ENCODE peak calls at places on chromosomes 16 and 17, in seven cellular contexts. One of them, this sample, is unnamed.

GRCh38 chr16:17026600-17027242 is 444.0 kb downstream of the XYLT1 start:
- DNase-seq in HCT116: no peak
- DNase-seq in A549: no peak
- DNase-seq in heart left ventricle: no peak
- DNase-seq in IMR-90: no peak
- DNase-seq in Peyer's patch: peak; percentile 73
- DNase-seq in lower leg skin: no peak
- DNase-seq in this sample: no peak

GRCh38 chr17:7589891-7590611 is at the start of gene SOX15:
- DNase-seq in heart left ventricle: no peak
- DNase-seq in IMR-90: peak; percentile 57
- DNase-seq in HCT116: no peak
- DNase-seq in A549: no peak
- DNase-seq in lower leg skin: no peak
- DNase-seq in Peyer's patch: no peak
- DNase-seq in this sample: no peak

GRCh38 chr16:56847173-56847948 is 17.6 kb upstream of the SLC12A3 start:
- DNase-seq in A549: no peak
- DNase-seq in IMR-90: no peak
- DNase-seq in HCT116: no peak
- DNase-seq in Peyer's patch: peak; percentile 53
- DNase-seq in heart left ventricle: no peak
- DNase-seq in lower leg skin: no peak
- DNase-seq in this sample: no peak

GRCh38 chr17:64972611-64973010 is 53.3 kb upstream of the LRRC37A3 start:
- DNase-seq in HCT116: no peak
- DNase-seq in A549: no peak
- DNase-seq in heart left ventricle: no peak
- DNase-seq in IMR-90: no peak
- DNase-seq in Peyer's patch: no peak
- DNase-seq in lower leg skin: no peak
- DNase-seq in this sample: no peak

GRCh38 chr16:73060216-73060615 is 12.3 kb upstream of the ZFHX3 start:
- DNase-seq in heart left ventricle: no peak
- DNase-seq in IMR-90: no peak
- DNase-seq in lower leg skin: no peak
- DNase-seq in HCT116: no peak
- DNase-seq in A549: no peak
- DNase-seq in Peyer's patch: peak; percentile 3
- DNase-seq in this sample: no peak

GRCh38 chr17:9842057-9842758 is 16.5 kb downstream of the GLP2R start:
- DNase-seq in A549: peak; percentile 65
- DNase-seq in IMR-90: peak; percentile 77
- DNase-seq in heart left ventricle: peak; percentile 68
- DNase-seq in lower leg skin: peak; percentile 60
- DNase-seq in Peyer's patch: peak; percentile 54
- DNase-seq in HCT116: no peak
- DNase-seq in this sample: peak; percentile 22

GRCh38 chr16:74439685-74440084 is 18.4 kb upstream of the CLEC18B start:
- DNase-seq in A549: no peak
- DNase-seq in IMR-90: no peak
- DNase-seq in Peyer's patch: no peak
- DNase-seq in lower leg skin: no peak
- DNase-seq in heart left ventricle: no peak
- DNase-seq in HCT116: no peak
- DNase-seq in this sample: peak; percentile 29

GRCh38 chr17:28807925-28808641 is 34.5 kb downstream of the FAM222B start:
- DNase-seq in A549: peak; percentile 57
- DNase-seq in heart left ventricle: no peak
- DNase-seq in Peyer's patch: no peak
- DNase-seq in lower leg skin: peak; percentile 32
- DNase-seq in HCT116: peak; percentile 69
- DNase-seq in IMR-90: peak; percentile 92
- DNase-seq in this sample: no peak

GRCh38 chr17:5500247-5500803 is 14.0 kb downstream of the MIS12 start:
- DNase-seq in A549: no peak
- DNase-seq in Peyer's patch: no peak
- DNase-seq in lower leg skin: no peak
- DNase-seq in heart left ventricle: no peak
- DNase-seq in IMR-90: peak; percentile 12
- DNase-seq in HCT116: no peak
- DNase-seq in this sample: no peak

GRCh38 chr16:66116163-66116792 is 250.2 kb upstream of the CDH5 start:
- DNase-seq in lower leg skin: no peak
- DNase-seq in HCT116: no peak
- DNase-seq in heart left ventricle: no peak
- DNase-seq in IMR-90: peak; percentile 69
- DNase-seq in Peyer's patch: no peak
- DNase-seq in A549: no peak
- DNase-seq in this sample: no peak

GRCh38 chr17:17691468-17692263 is 10.4 kb downstream of the RAI1 start:
- DNase-seq in lower leg skin: no peak
- DNase-seq in A549: no peak
- DNase-seq in Peyer's patch: no peak
- DNase-seq in heart left ventricle: no peak
- DNase-seq in IMR-90: no peak
- DNase-seq in HCT116: no peak
- DNase-seq in this sample: peak; percentile 56

GRCh38 chr17:29918922-29919856 is 10.8 kb downstream of the SSH2 start:
- DNase-seq in A549: no peak
- DNase-seq in Peyer's patch: no peak
- DNase-seq in IMR-90: peak; percentile 58
- DNase-seq in heart left ventricle: no peak
- DNase-seq in lower leg skin: no peak
- DNase-seq in HCT116: no peak
- DNase-seq in this sample: no peak

GRCh38 chr16:15897386-15897785 is 9.0 kb upstream of the CEP20 start:
- DNase-seq in lower leg skin: no peak
- DNase-seq in A549: no peak
- DNase-seq in heart left ventricle: no peak
- DNase-seq in IMR-90: no peak
- DNase-seq in HCT116: no peak
- DNase-seq in Peyer's patch: peak; percentile 33
- DNase-seq in this sample: no peak

GRCh38 chr17:21282231-21282630 is 2.3 kb upstream of the MAP2K3 start:
- DNase-seq in A549: peak; percentile 93
- DNase-seq in lower leg skin: peak; percentile 48
- DNase-seq in HCT116: peak; percentile 67
- DNase-seq in IMR-90: peak; percentile 98
- DNase-seq in Peyer's patch: no peak
- DNase-seq in heart left ventricle: peak; percentile 74
- DNase-seq in this sample: no peak

GRCh38 chr17:41340934-41341861 is 9.4 kb downstream of the KRT33A start:
- DNase-seq in heart left ventricle: no peak
- DNase-seq in IMR-90: no peak
- DNase-seq in A549: no peak
- DNase-seq in HCT116: no peak
- DNase-seq in Peyer's patch: no peak
- DNase-seq in lower leg skin: no peak
- DNase-seq in this sample: no peak

GRCh38 chr17:1147664-1148063 is 32.1 kb downstream of the ABR start:
- DNase-seq in A549: peak; percentile 87
- DNase-seq in IMR-90: peak; percentile 43
- DNase-seq in Peyer's patch: peak; percentile 87
- DNase-seq in lower leg skin: peak; percentile 38
- DNase-seq in heart left ventricle: peak; percentile 67
- DNase-seq in HCT116: peak; percentile 71
- DNase-seq in this sample: peak; percentile 19
- TF ChIP-seq POLR2A in A549: no peak
- TF ChIP-seq POLR2A in IMR-90: no peak
- TF ChIP-seq POLR2A in Peyer's patch: no peak
- TF ChIP-seq POLR2A in lower leg skin: no peak
- TF ChIP-seq POLR2A in heart left ventricle: no peak
- TF ChIP-seq POLR2A in HCT116: no peak
- TF ChIP-seq POLR2A in this sample: no peak

GRCh38 chr17:78805301-78805700 is 23.2 kb upstream of the CYTH1 start:
- DNase-seq in lower leg skin: no peak
- DNase-seq in Peyer's patch: peak; percentile 79
- DNase-seq in A549: no peak
- DNase-seq in heart left ventricle: no peak
- DNase-seq in IMR-90: no peak
- DNase-seq in HCT116: no peak
- DNase-seq in this sample: no peak
- TF ChIP-seq POLR2A in lower leg skin: no peak
- TF ChIP-seq POLR2A in Peyer's patch: no peak
- TF ChIP-seq POLR2A in A549: no peak
- TF ChIP-seq POLR2A in heart left ventricle: no peak
- TF ChIP-seq POLR2A in IMR-90: no peak
- TF ChIP-seq POLR2A in HCT116: no peak
- TF ChIP-seq POLR2A in this sample: no peak

GRCh38 chr17:47649972-47650524 is 329 bp downstream of the KPNB1 start:
- DNase-seq in A549: peak; percentile 53
- DNase-seq in Peyer's patch: peak; percentile 74
- DNase-seq in lower leg skin: no peak
- DNase-seq in IMR-90: no peak
- DNase-seq in heart left ventricle: no peak
- DNase-seq in HCT116: no peak
- DNase-seq in this sample: no peak

GRCh38 chr17:47651704-47652103 is 2.0 kb downstream of the KPNB1 start:
- DNase-seq in A549: no peak
- DNase-seq in HCT116: no peak
- DNase-seq in IMR-90: no peak
- DNase-seq in heart left ventricle: no peak
- DNase-seq in lower leg skin: no peak
- DNase-seq in Peyer's patch: no peak
- DNase-seq in this sample: no peak

GRCh38 chr17:47650525-47651522 is 1.1 kb downstream of the KPNB1 start:
- DNase-seq in HCT116: peak; percentile 96
- DNase-seq in lower leg skin: peak; percentile 91
- DNase-seq in heart left ventricle: peak; percentile 98
- DNase-seq in Peyer's patch: peak; percentile 97
- DNase-seq in IMR-90: peak; percentile 94
- DNase-seq in A549: peak; percentile 94
- DNase-seq in this sample: peak; percentile 96

GRCh38 chr17:47652570-47652969 is 2.9 kb downstream of the KPNB1 start:
- DNase-seq in IMR-90: peak; percentile 13
- DNase-seq in Peyer's patch: no peak
- DNase-seq in heart left ventricle: no peak
- DNase-seq in lower leg skin: no peak
- DNase-seq in HCT116: no peak
- DNase-seq in A549: no peak
- DNase-seq in this sample: no peak

DNA sequence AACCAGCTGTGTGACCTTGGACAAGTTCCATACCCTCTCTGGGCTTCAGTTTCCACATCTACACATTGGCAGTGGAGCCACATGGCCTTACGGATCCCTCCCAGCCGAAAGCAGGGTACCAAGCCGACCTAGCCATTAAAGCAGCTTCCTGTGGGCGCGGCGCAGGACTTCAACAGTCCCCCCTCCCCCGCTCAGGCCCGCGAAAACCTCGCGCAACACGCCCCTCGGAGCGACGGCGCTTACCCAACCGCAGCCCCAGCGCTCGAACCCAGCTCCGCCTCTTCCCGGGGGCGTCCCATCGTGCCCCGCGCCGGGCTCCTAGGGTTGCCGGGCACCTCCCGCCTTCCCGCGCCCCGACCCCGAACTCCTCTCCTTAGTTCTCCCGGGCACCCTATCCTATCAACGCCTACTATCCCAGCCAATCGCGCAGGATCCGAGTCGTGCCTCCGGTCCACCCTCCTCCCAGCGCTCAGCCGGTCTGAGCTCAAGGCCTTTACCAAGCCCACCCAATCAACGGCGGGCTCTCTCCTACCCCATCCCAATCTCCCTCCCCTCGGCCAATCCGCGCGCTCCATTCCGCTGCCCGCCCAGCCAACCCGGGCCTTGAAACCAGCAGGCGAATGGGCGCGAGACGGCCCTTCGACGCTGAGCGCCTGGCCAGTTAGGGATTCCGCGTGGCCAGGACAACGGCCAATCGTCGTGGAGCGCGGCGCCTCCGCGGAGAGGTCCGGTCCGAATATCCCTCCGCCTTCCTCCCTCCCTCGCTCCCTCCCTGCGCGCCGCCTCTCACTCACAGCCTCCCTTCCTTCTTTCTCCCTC is at the start of gene KPNB1:
- DNase-seq in A549: peak; percentile 97
- DNase-seq in Peyer's patch: peak; percentile 100
- DNase-seq in lower leg skin: peak; percentile 99
- DNase-seq in heart left ventricle: peak; percentile 100
- DNase-seq in HCT116: peak; percentile 100
- DNase-seq in IMR-90: peak; percentile 100
- DNase-seq in this sample: peak; percentile 100
- TF ChIP-seq POLR2A in A549: peak; percentile 71
- TF ChIP-seq POLR2A in Peyer's patch: peak; percentile 48
- TF ChIP-seq POLR2A in lower leg skin: no peak
- TF ChIP-seq POLR2A in heart left ventricle: no peak
- TF ChIP-seq POLR2A in HCT116: peak; percentile 79
- TF ChIP-seq POLR2A in IMR-90: peak; percentile 57
- TF ChIP-seq POLR2A in this sample: peak; percentile 73

DNA sequence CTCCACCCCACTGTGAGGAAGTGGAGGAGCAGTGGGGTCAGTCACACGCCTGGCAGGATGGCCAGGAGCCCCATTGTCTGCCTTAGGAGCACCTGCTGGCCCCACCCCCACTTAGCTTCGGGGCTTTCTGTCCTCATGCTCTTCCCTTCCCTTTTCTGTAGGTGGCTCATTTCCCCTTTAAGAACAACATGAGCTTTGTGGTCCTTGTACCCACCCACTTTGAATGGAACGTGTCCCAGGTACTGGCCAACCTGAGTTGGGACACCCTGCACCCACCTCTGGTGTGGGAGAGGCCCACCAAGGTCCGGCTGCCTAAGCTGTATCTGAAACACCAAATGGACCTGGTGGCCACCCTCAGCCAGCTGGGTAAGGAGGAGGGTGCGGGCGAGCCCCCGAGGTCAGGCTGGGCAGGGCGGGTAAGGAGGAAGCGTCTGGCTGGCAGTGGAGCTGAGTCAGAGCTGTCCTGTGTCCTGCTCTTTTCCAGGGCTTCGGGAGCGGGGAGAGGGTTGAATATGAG is 9.4 kb upstream of the SERPINF1 start:
- DNase-seq in lower leg skin: no peak
- DNase-seq in Peyer's patch: peak; percentile 78
- DNase-seq in IMR-90: no peak
- DNase-seq in heart left ventricle: no peak
- DNase-seq in HCT116: peak; percentile 45
- DNase-seq in A549: peak; percentile 83
- DNase-seq in this sample: no peak
- TF ChIP-seq POLR2A in lower leg skin: no peak
- TF ChIP-seq POLR2A in Peyer's patch: no peak
- TF ChIP-seq POLR2A in IMR-90: no peak
- TF ChIP-seq POLR2A in heart left ventricle: no peak
- TF ChIP-seq POLR2A in HCT116: no peak
- TF ChIP-seq POLR2A in A549: peak; percentile 26
- TF ChIP-seq POLR2A in this sample: no peak

This sample was measured in thyroid gland.